ENCODE peak calls at places on chromosome 11, in ten cellular contexts. B is tibial nerve; T is GDM1; G is HAP-1; F is activated CD8-positive, alpha-beta memory T cell treated with anti-CD3 and anti-CD28 coated beads for 1 hour; X is SK-MEL-5; P is activated T-cell treated with anti-CD3 and anti-CD28 coated beads for 48 hours; O is head of caudate nucleus; Z is gastrocnemius medialis; H is endothelial cell. D is an unnamed sample.

GRCh38 chr11:2847511-2847910 is 38.1 kb downstream of the CDKN1C start:
- DNase-seq in X (no peak), T (no peak), P (no peak), Z (no peak), H (no peak), B (no peak), O (no peak), G (no peak), F (no peak), D (no peak)

GRCh38 chr11:93100211-93100610 is 97.6 kb downstream of the SLC36A4 start:
- DNase-seq in G (no peak), Z (no peak), X (no peak), O (no peak), H (no peak), P (no peak), B (no peak), T (no peak), F (no peak), D (no peak)

GRCh38 chr11:114366331-114367243 is 33.7 kb downstream of the C11orf71 start:
- DNase-seq in F (no peak), Z (no peak), T (no peak), G (no peak), H (no peak), O (no peak), P (no peak), X (no peak), B (no peak), D (no peak)

GRCh38 chr11:120229451-120230424 is 10.2 kb upstream of the POU2F3 start:
- DNase-seq in T (no peak), Z (no peak), O (peak; percentile 56), P (no peak), X (peak; percentile 34), F (no peak), B (no peak), H (peak; percentile 41), G (peak; percentile 30), D (no peak)

GRCh38 chr11:71490044-71490730 is 36.9 kb upstream of the KRTAP5-7 start:
- DNase-seq in Z (no peak), G (no peak), X (no peak), P (no peak), O (peak; percentile 12), F (no peak), H (no peak), B (no peak), T (no peak), D (no peak)

GRCh38 chr11:35662649-35663407 is at the start of gene TRIM44:
- DNase-seq in G (peak; percentile 68), T (peak; percentile 76), H (peak; percentile 64), O (peak; percentile 93), Z (peak; percentile 73), P (peak; percentile 80), X (peak; percentile 84), B (peak; percentile 23), F (peak; percentile 35), D (peak; percentile 76)

GRCh38 chr11:26599421-26599820 is 27.4 kb upstream of the MUC15 start:
- DNase-seq in P (no peak), G (no peak), T (no peak), Z (no peak), B (no peak), X (peak; percentile 44), F (no peak), O (no peak), H (no peak), D (no peak)

GRCh38 chr11:110908401-110909106 is 196.3 kb upstream of the ARHGAP20 start:
- DNase-seq in X (no peak), F (no peak), Z (no peak), P (no peak), H (no peak), G (no peak), O (peak; percentile 49), T (no peak), B (no peak), D (no peak)

GRCh38 chr11:124724854-124725718 is 14.7 kb upstream of the NRGN start:
- DNase-seq in P (no peak), Z (no peak), G (peak; percentile 50), T (peak; percentile 71), X (no peak), O (peak; percentile 83), H (no peak), B (no peak), F (no peak), D (no peak)

GRCh38 chr11:62771144-62772021 is at the start of gene TAF6L:
- DNase-seq in Z (peak; percentile 99), X (peak; percentile 96), H (peak; percentile 92), B (peak; percentile 98), G (peak; percentile 99), P (peak; percentile 96), O (peak; percentile 99), T (peak; percentile 90), F (peak; percentile 70), D (peak; percentile 66)

GRCh38 chr11:130689222-130689908 is 226.9 kb downstream of the SNX19 start:
- DNase-seq in G (no peak), T (no peak), H (no peak), O (no peak), F (no peak), P (no peak), X (no peak), Z (no peak), B (no peak), D (no peak)

GRCh38 chr11:44846852-44847251 is 103.8 kb downstream of the TP53I11 start:
- DNase-seq in T (no peak), O (no peak), B (no peak), Z (no peak), P (no peak), G (no peak), H (no peak), X (no peak), F (no peak), D (no peak)

GRCh38 chr11:111624602-111625001 is 22.4 kb downstream of the SIK2 start:
- DNase-seq in G (no peak), H (no peak), X (no peak), P (no peak), T (no peak), O (no peak), B (no peak), F (no peak), Z (no peak), D (no peak)